ENCODE peak calls at places on chromosome 21, in seven cellular contexts. R, V, T, X, Y, C and F are unnamed samples.

GRCh38 chr21:43609501-43610340 is 49.6 kb downstream of the HSF2BP start:
- DNase-seq in R (peak), C (peak), V (no peak), X (no peak), T (peak), Y (peak), F (peak)

GRCh38 chr21:46005081-46005480 is 23.5 kb downstream of the COL6A1 start:
- DNase-seq in V (no peak), C (no peak), Y (no peak), R (no peak), X (no peak), T (peak), F (no peak)

GRCh38 chr21:39073063-39073462 is 110.2 kb downstream of the PSMG1 start:
- DNase-seq in Y (no peak), C (no peak), R (no peak), T (no peak), V (no peak), X (no peak), F (no peak)

GRCh38 chr21:32733356-32733755 is 5.5 kb upstream of the SYNJ1 start:
- DNase-seq in X (no peak), Y (no peak), R (no peak), T (no peak), C (no peak), V (no peak), F (no peak)

GRCh38 chr21:41933259-41934079 is 20.3 kb downstream of the C2CD2 start:
- DNase-seq in R (peak), V (no peak), C (no peak), X (no peak), T (no peak), Y (no peak), F (no peak)

GRCh38 chr21:35024475-35024874 is 24.6 kb downstream of the RUNX1 start:
- DNase-seq in R (no peak), Y (no peak), T (no peak), X (no peak), V (no peak), C (no peak), F (no peak)

GRCh38 chr21:35168702-35169101 is 119.6 kb upstream of the RUNX1 start:
- DNase-seq in R (no peak), X (no peak), C (no peak), Y (no peak), V (no peak), T (no peak), F (no peak)

GRCh38 chr21:26115899-26116298 is 54.7 kb downstream of the APP start:
- DNase-seq in V (no peak), Y (no peak), X (no peak), C (peak), R (peak), T (no peak), F (no peak)

GRCh38 chr21:14453339-14453738 is 70.4 kb upstream of the HSPA13 start:
- DNase-seq in V (no peak), R (no peak), X (no peak), Y (no peak), T (no peak), C (no peak), F (no peak)

GRCh38 chr21:41439245-41439644 is 13.2 kb downstream of the MX1 start:
- DNase-seq in C (no peak), Y (no peak), V (peak), T (no peak), R (no peak), X (no peak), F (no peak)

GRCh38 chr21:37620401-37620800 is 253.8 kb downstream of the DYRK1A start:
- DNase-seq in Y (no peak), X (no peak), C (no peak), T (no peak), V (no peak), R (no peak), F (no peak)

GRCh38 chr21:42179316-42179715 is 39.6 kb upstream of the ABCG1 start:
- DNase-seq in T (no peak), Y (no peak), X (no peak), V (no peak), R (no peak), C (peak), F (no peak)

GRCh38 chr21:37153193-37153934 is 80.3 kb downstream of the TTC3 start:
- DNase-seq in V (no peak), C (no peak), Y (peak), X (no peak), R (peak), T (no peak), F (no peak)

GRCh38 chr21:18812308-18812707 is 408.7 kb upstream of the TMPRSS15 start:
- DNase-seq in X (no peak), R (no peak), Y (no peak), V (no peak), T (no peak), C (no peak), F (no peak)

GRCh38 chr21:27346041-27346448 is 379.2 kb upstream of the ADAMTS5 start:
- DNase-seq in V (no peak), Y (no peak), X (no peak), R (peak), C (no peak), T (peak), F (no peak)

GRCh38 chr21:27580276-27580675 is 613.4 kb upstream of the ADAMTS5 start:
- DNase-seq in Y (no peak), C (no peak), T (peak), X (no peak), R (peak), V (no peak), F (no peak)

GRCh38 chr21:9839011-9839661 is 682.2 kb upstream of the TPTE start:
- DNase-seq in V (no peak), X (no peak), Y (no peak), C (no peak), T (peak), R (no peak), F (peak)